ENCODE peak calls at places on chromosomes 7 and 10, in four cellular contexts. N is HS-27A, Z is colonic mucosa, U is ascending aorta. I is an unnamed sample.
A peak's percentile ranks its signal among the peaks of the same experiment; 100 is the strongest.

GRCh38 chr7:91039033-91039432 is 225.2 kb upstream of the FZD1 start:
- DNase-seq in U (no peak), Z (no peak), N (no peak), I (no peak)

GRCh38 chr7:12067156-12067831 is 143.8 kb upstream of the TMEM106B start:
- DNase-seq in U (no peak), N (peak; percentile 2), Z (peak; percentile 72), I (no peak)

GRCh38 chr10:132059760-132060508 is 5.8 kb upstream of the JAKMIP3 start:
- DNase-seq in N (no peak), Z (no peak), U (no peak), I (no peak)

GRCh38 chr7:47887016-47887640 is 61.1 kb downstream of the PKD1L1 start:
- DNase-seq in N (no peak), Z (no peak), U (no peak), I (no peak)

GRCh38 chr7:47473499-47474210 is 108.3 kb downstream of the TNS3 start:
- DNase-seq in U (no peak), N (no peak), Z (no peak), I (no peak)

GRCh38 chr7:4849390-4849789 is 12.4 kb downstream of the PAPOLB start:
- DNase-seq in Z (no peak), U (no peak), N (no peak), I (no peak)

GRCh38 chr10:107814865-107815487 is 650.5 kb upstream of the SORCS1 start:
- DNase-seq in Z (peak; percentile 72), N (no peak), U (no peak), I (no peak)

GRCh38 chr10:98299341-98299740 is 31.3 kb upstream of the LOXL4 start:
- DNase-seq in U (no peak), Z (no peak), N (no peak), I (no peak)

GRCh38 chr10:61592581-61592980 is 70.1 kb upstream of the CABCOCO1 start:
- DNase-seq in Z (no peak), U (no peak), N (no peak), I (no peak)

GRCh38 chr7:1536768-1537630 is 6.5 kb downstream of the MAFK start:
- DNase-seq in N (peak; percentile 95), U (peak; percentile 87), Z (peak; percentile 89), I (peak; percentile 98)

GRCh38 chr10:133465191-133465949 is 11.6 kb downstream of the SCART1 start:
- DNase-seq in U (no peak), Z (no peak), N (no peak), I (no peak)

GRCh38 chr10:37381271-37381670 is 255.9 kb downstream of the ANKRD30A start:
- DNase-seq in U (no peak), Z (no peak), N (no peak), I (no peak)

GRCh38 chr7:47378728-47379395 is 203.0 kb downstream of the TNS3 start:
- DNase-seq in U (no peak), N (no peak), Z (no peak), I (peak; percentile 35)

GRCh38 chr10:24908793-24909423 is 43.5 kb downstream of the PRTFDC1 start:
- DNase-seq in Z (no peak), N (no peak), U (no peak), I (no peak)

GRCh38 chr10:63929826-63930467 is 408.7 kb downstream of the REEP3 start:
- DNase-seq in N (no peak), U (no peak), Z (no peak), I (peak; percentile 36)

GRCh38 chr7:142626420-142627035 is 122.7 kb upstream of the PRSS1 start:
- DNase-seq in Z (peak; percentile 69), N (no peak), U (no peak), I (no peak)

GRCh38 chr10:33193867-33194521 is 140.5 kb downstream of the NRP1 start:
- DNase-seq in Z (peak; percentile 32), N (no peak), U (no peak), I (no peak)

GRCh38 chr7:130560972-130561371 is 69.1 kb downstream of the MEST start:
- DNase-seq in N (peak; percentile 7), U (no peak), Z (no peak), I (no peak)

GRCh38 chr7:77455334-77455733 is 39.2 kb upstream of the GSAP start:
- DNase-seq in N (peak; percentile 70), U (no peak), Z (peak; percentile 34), I (peak; percentile 71)

GRCh38 chr7:76356823-76357222 is 2.0 kb downstream of the YWHAG start:
- DNase-seq in Z (no peak), N (no peak), U (no peak), I (no peak)